ENCODE peak calls at places on chromosomes 6 and 20, in seven cellular contexts. S is adrenal gland, F is lower lobe of right lung, O is PC-9, A is fibroblast of the aortic adventitia, X is sigmoid colon, H is hepatocyte. L is an unnamed sample.

GRCh38 chr6:46715106-46715505 is 20.1 kb downstream of the PLA2G7 start:
- DNase-seq in H (no peak), S (no peak), F (no peak), A (no peak), O (no peak), X (no peak), L (no peak)

GRCh38 chr20:18719426-18719825 is 94.2 kb upstream of the SCP2D1 start:
- DNase-seq in O (no peak), H (no peak), F (no peak), X (no peak), A (no peak), S (no peak), L (no peak)

GRCh38 chr20:25058051-25058796 is at the start of gene ACSS1:
- DNase-seq in H (peak), F (peak), X (peak), A (peak), O (peak), S (peak), L (peak)

GRCh38 chr20:3871549-3872265 is 17.5 kb upstream of the PANK2 start:
- DNase-seq in F (no peak), X (no peak), S (peak), O (peak), A (no peak), H (peak), L (no peak)

GRCh38 chr6:9121551-9121950 is 686.2 kb upstream of the SLC35B3 start:
- DNase-seq in A (peak), O (no peak), X (no peak), F (no peak), H (no peak), S (no peak), L (no peak)

GRCh38 chr20:58174708-58175287 is 53.7 kb downstream of the ANKRD60 start:
- DNase-seq in H (no peak), O (no peak), S (peak), F (peak), A (peak), X (peak), L (no peak)

GRCh38 chr6:116561377-116562018 is 7.9 kb downstream of the CALHM4 start:
- DNase-seq in S (peak), O (peak), H (peak), X (peak), A (peak), F (peak), L (peak)

GRCh38 chr6:16712931-16713484 is 48.3 kb downstream of the ATXN1 start:
- DNase-seq in X (peak), H (peak), O (peak), F (peak), S (peak), A (peak), L (peak)

GRCh38 chr20:62625516-62625915 is 16.8 kb upstream of the SLCO4A1 start:
- DNase-seq in X (no peak), O (no peak), F (no peak), A (no peak), S (no peak), H (no peak), L (no peak)

GRCh38 chr20:62629864-62630470 is 12.3 kb upstream of the SLCO4A1 start:
- DNase-seq in H (no peak), O (no peak), S (no peak), X (no peak), A (no peak), F (no peak), L (no peak)

GRCh38 chr20:62625921-62626547 is 16.3 kb upstream of the SLCO4A1 start:
- DNase-seq in H (no peak), S (no peak), F (no peak), O (no peak), X (no peak), A (no peak), L (no peak)

GRCh38 chr20:62628691-62629090 is 13.6 kb upstream of the SLCO4A1 start:
- DNase-seq in H (no peak), S (no peak), F (no peak), O (peak), X (no peak), A (no peak), L (no peak)

DNA sequence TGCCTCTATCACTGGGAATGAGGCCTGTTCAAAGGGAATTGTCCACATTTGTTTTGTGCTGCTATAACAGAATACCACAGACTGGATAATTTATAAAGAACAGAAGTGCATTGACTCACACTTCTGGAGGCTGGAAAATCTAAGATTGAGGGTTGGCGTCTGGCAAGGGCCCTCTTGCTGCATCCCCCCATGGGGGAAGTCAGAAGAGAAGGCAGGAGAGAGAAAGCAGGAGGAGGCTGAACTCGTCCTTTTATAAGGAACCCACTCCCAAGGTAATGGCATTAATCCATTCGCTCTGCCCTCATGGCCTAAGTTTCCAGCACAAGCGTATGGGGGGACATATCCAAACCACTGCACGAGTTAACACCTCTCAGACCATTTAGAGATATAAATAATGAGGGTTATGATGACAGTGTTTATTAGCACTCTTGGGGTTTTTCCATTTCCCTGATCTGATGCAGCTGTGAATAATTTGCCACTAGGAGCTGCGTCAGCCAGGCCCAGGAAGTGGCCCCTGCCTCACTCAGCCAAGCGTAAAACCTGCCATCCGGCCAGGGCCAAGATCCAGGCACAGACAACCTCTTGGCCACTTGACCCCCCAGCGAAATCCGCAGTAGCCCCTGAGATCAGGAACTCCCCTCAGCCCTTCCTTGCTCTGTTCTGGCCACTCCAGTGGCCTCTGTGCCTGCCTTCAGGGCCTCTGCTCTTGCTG is 14.2 kb upstream of the SLCO4A1 start:
- DNase-seq in X (no peak), H (no peak), F (no peak), A (peak), O (peak), S (no peak), L (no peak)
- H3K4me3 ChIP-seq in X (no peak), H (no peak), F (no peak), A (no peak), O (peak), S (no peak), L (no peak)

DNA sequence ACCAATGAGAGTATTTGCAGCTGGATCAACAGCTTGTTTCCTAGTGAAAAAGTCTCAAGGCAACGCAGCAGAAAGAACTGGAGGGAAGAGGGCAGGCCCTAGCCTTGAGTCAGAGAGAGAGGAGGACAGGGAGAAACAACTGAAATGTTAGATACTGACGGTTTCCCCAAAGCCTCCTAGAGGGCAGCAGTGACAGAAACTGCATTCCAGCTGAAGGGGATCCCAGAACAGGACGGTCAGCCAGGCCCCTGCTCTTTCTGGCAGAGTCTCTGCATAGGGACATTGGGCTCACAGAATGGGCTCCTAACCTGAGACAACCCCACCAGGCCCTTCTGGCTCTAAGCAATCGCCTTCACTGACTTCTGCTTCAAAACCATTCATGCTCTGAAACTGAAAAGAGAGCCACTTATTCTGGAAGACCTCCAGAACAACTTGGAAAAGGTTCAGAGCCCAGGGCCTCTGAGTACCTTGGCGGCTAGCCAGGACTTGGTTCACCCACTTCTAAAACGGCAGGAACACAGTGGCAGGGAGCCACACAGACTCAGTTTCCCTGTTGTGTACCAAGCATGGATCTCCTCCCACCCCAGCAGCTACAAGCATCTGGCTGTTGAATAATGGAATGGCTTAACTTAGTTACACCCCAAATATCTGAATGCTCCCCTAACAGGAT is 72.9 kb downstream of the PSMB1 start:
- DNase-seq in F (no peak), H (peak), A (no peak), O (no peak), S (peak), X (no peak), L (no peak)
- TF ChIP-seq CTCF in F (no peak), H (peak), A (no peak), O (no peak), S (no peak), X (no peak), L (peak)

GRCh38 chr20:46332373-46333135 is 24.3 kb upstream of the CDH22 start:
- DNase-seq in O (no peak), S (no peak), F (no peak), H (no peak), A (no peak), X (no peak), L (no peak)

GRCh38 chr20:46336735-46337134 is 28.4 kb upstream of the CDH22 start:
- DNase-seq in X (no peak), A (no peak), S (no peak), O (no peak), F (no peak), H (no peak), L (no peak)

GRCh38 chr20:46333136-46333991 is 25.1 kb upstream of the CDH22 start:
- DNase-seq in F (no peak), S (no peak), A (no peak), H (no peak), X (no peak), O (no peak), L (no peak)

GRCh38 chr20:46331612-46332361 is 23.5 kb upstream of the CDH22 start:
- DNase-seq in A (no peak), F (no peak), X (no peak), O (no peak), S (no peak), H (peak), L (no peak)

GRCh38 chr20:46334423-46334978 is 26.2 kb upstream of the CDH22 start:
- DNase-seq in S (no peak), F (no peak), A (no peak), O (no peak), X (no peak), H (no peak), L (no peak)
- H3K4me3 ChIP-seq in S (no peak), F (no peak), A (no peak), O (no peak), X (no peak), H (no peak), L (no peak)

DNA sequence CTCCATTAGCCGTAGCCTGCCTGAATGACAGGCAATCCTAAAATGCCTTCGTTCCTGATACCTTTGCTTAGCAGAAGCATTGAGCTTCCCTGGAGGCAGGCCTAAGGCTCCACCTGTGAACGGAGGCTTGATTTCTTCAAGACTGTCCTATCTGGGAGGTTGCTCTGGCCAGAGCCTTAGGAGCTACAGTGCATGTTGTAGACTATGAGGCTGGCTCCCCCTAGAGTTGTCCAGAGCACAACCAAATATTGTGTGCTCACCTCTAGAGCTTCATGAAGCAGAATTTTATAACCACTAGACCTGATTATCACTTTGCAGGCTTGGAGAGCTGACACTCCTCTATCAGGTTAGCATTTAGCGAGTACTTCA is 217.8 kb downstream of the MAFB start:
- DNase-seq in O (no peak), F (no peak), X (no peak), S (no peak), H (no peak), A (no peak), L (no peak)
- TF ChIP-seq CTCF in O (peak), F (no peak), X (no peak), S (no peak), H (peak), A (no peak), L (no peak)

GRCh38 chr6:44269921-44270525 is at the start of gene TMEM151B:
- DNase-seq in A (no peak), O (no peak), H (no peak), X (no peak), S (no peak), F (no peak), L (no peak)
- H3K4me3 ChIP-seq in A (no peak), O (no peak), H (no peak), X (peak), S (peak), F (peak), L (no peak)

GRCh38 chr6:154509421-154510143 is 903 bp downstream of the CNKSR3 start:
- DNase-seq in O (peak), H (peak), X (peak), S (peak), F (peak), A (peak), L (peak)

GRCh38 chr6:154511735-154512097 is 1.2 kb upstream of the CNKSR3 start:
- DNase-seq in O (no peak), F (no peak), A (no peak), X (no peak), S (no peak), H (no peak), L (no peak)

GRCh38 chr6:154508573-154509375 is 1.7 kb downstream of the CNKSR3 start:
- DNase-seq in F (no peak), O (peak), A (no peak), X (peak), S (no peak), H (peak), L (no peak)

GRCh38 chr6:154512214-154512613 is 1.7 kb upstream of the CNKSR3 start:
- DNase-seq in S (no peak), O (no peak), X (no peak), F (no peak), H (no peak), A (no peak), L (no peak)

GRCh38 chr6:154510144-154510905 is at the start of gene CNKSR3:
- DNase-seq in X (peak), O (peak), A (peak), H (peak), S (peak), F (peak), L (peak)
- TF ChIP-seq CTCF in X (no peak), O (no peak), A (peak), H (no peak), S (no peak), F (no peak), L (no peak)

GRCh38 chr6:35343835-35344550 is 1.6 kb downstream of the PPARD start:
- DNase-seq in A (no peak), O (no peak), H (no peak), X (peak), F (no peak), S (no peak), L (no peak)
- H3K4me3 ChIP-seq in A (peak), O (peak), H (peak), X (peak), F (peak), S (peak), L (peak)

GRCh38 chr20:62946918-62947317 is 5.6 kb upstream of the SLC17A9 start:
- DNase-seq in S (peak), F (no peak), A (peak), O (no peak), H (no peak), X (no peak), L (peak)
- TF ChIP-seq CTCF in S (no peak), F (no peak), A (no peak), O (no peak), H (no peak), X (no peak), L (no peak)